ENCODE peak calls at places on chromosomes 12 and 14, in eight cellular contexts. B is keratinocyte; Q is stomach; E is stimulated activated CD4-positive, alpha-beta T cell treated with anti-CD3 and anti-CD28 coated beads, Interleukin-1b, Interleukin-23, amount 100 ng/mL, for 4 hours; D is right atrium auricular region; N is mesothelial cell of epicardium; I is CD4-positive, alpha-beta T cell; O is upper lobe of right lung. Y is an unnamed sample.

GRCh38 chr14:69547701-69548348 is 26.8 kb downstream of the CCDC177 start:
- DNase-seq in O (no peak), B (no peak), D (no peak), I (no peak), E (no peak), N (peak), Q (no peak), Y (no peak)

GRCh38 chr14:58617619-58618018 is 20.1 kb upstream of the DACT1 start:
- DNase-seq in O (no peak), D (no peak), B (no peak), Q (no peak), E (no peak), I (no peak), N (no peak), Y (no peak)

GRCh38 chr12:61563640-61564039 is 696.6 kb upstream of the USP15 start:
- DNase-seq in I (no peak), Q (no peak), D (no peak), E (no peak), B (no peak), O (no peak), N (no peak), Y (no peak)

GRCh38 chr12:98478606-98479005 is 36.8 kb upstream of the TMPO start:
- DNase-seq in E (no peak), B (no peak), I (no peak), Q (no peak), N (no peak), D (no peak), O (no peak), Y (no peak)

GRCh38 chr14:59244581-59244980 is 56.1 kb downstream of the DAAM1 start:
- DNase-seq in I (no peak), B (no peak), Q (no peak), O (no peak), D (no peak), N (no peak), E (no peak), Y (no peak)

GRCh38 chr14:90654831-90655276 is 161.4 kb downstream of the TTC7B start:
- DNase-seq in N (no peak), O (no peak), B (no peak), E (no peak), D (no peak), Q (no peak), I (no peak), Y (no peak)

GRCh38 chr12:93048646-93049045 is 119.6 kb upstream of the EEA1 start:
- DNase-seq in O (no peak), E (no peak), I (no peak), B (no peak), N (no peak), D (no peak), Q (no peak), Y (no peak)

GRCh38 chr14:64955297-64955696 is 12.8 kb upstream of the GPX2 start:
- DNase-seq in O (peak), N (no peak), E (no peak), D (no peak), I (no peak), B (no peak), Q (peak), Y (peak)

GRCh38 chr12:87967871-87968270 is 61.3 kb downstream of the C12orf50 start:
- DNase-seq in I (no peak), E (no peak), N (no peak), O (no peak), D (no peak), B (no peak), Q (no peak), Y (no peak)

GRCh38 chr12:12995088-12995487 is 5.0 kb downstream of the HEBP1 start:
- DNase-seq in Q (no peak), B (no peak), I (no peak), E (no peak), N (no peak), D (no peak), O (no peak), Y (no peak)

GRCh38 chr14:80084196-80084595 is 127.1 kb downstream of the DIO2 start:
- DNase-seq in B (no peak), D (no peak), N (no peak), I (no peak), Q (no peak), O (no peak), E (no peak), Y (no peak)

GRCh38 chr14:45156067-45156466 is 20.3 kb downstream of the FANCM start:
- DNase-seq in B (no peak), E (no peak), Q (no peak), O (no peak), D (no peak), I (no peak), N (no peak), Y (no peak)

GRCh38 chr12:63668028-63668799 is at the start of gene DPY19L2:
- DNase-seq in Q (peak), N (peak), O (peak), I (no peak), E (no peak), B (no peak), D (peak), Y (peak)

GRCh38 chr14:52827426-52827825 is 36.0 kb upstream of the GNPNAT1 start:
- DNase-seq in O (no peak), N (no peak), D (no peak), B (no peak), E (no peak), Q (no peak), I (no peak), Y (no peak)

GRCh38 chr12:59151243-59151642 is 230.9 kb upstream of the LRIG3 start:
- DNase-seq in B (no peak), O (no peak), N (no peak), Q (no peak), I (no peak), D (no peak), E (no peak), Y (no peak)